ENCODE peak calls at places on chromosome 11, in nine cellular contexts. M is neural progenitor cell, I is PC-3, H is GM23338, E is GM23248, Y is OCI-LY7, S is SK-N-SH, X is HCT116, P is MM.1S. O is an unnamed sample.

GRCh38 chr11:116176484-116177005 is 596.2 kb downstream of the BUD13 start:
- DNase-seq in Y (peak), S (no peak), M (no peak), E (no peak), I (no peak), H (no peak), P (no peak), X (no peak), O (no peak)

GRCh38 chr11:96893988-96894387 is 504.2 kb downstream of the JRKL start:
- DNase-seq in H (peak), P (no peak), X (no peak), E (no peak), S (no peak), Y (no peak), M (no peak), I (no peak), O (no peak)

GRCh38 chr11:94175545-94175944 is 46.9 kb downstream of the PANX1 start:
- DNase-seq in P (no peak), S (no peak), H (no peak), M (no peak), E (peak), I (no peak), X (no peak), Y (no peak), O (no peak)

GRCh38 chr11:22246992-22247391 is 54.1 kb downstream of the ANO5 start:
- DNase-seq in P (no peak), X (no peak), E (no peak), S (no peak), M (no peak), Y (no peak), H (no peak), I (no peak), O (no peak)

GRCh38 chr11:120658071-120658423 is 146.5 kb downstream of the GRIK4 start:
- DNase-seq in Y (peak), E (no peak), I (no peak), M (no peak), P (peak), X (no peak), S (no peak), H (no peak), O (no peak)

GRCh38 chr11:42770444-42771065 is 541.2 kb upstream of the API5 start:
- DNase-seq in S (peak), E (peak), I (peak), P (peak), X (no peak), Y (peak), H (peak), M (peak), O (peak)

GRCh38 chr11:122556605-122557004 is 98.9 kb upstream of the UBASH3B start:
- DNase-seq in Y (no peak), I (no peak), M (peak), P (peak), H (peak), S (no peak), E (peak), X (no peak), O (peak)

GRCh38 chr11:128886401-128887119 is 4.6 kb upstream of the KCNJ5 start:
- DNase-seq in E (no peak), S (peak), Y (peak), M (peak), H (peak), P (peak), X (no peak), I (peak), O (peak)

GRCh38 chr11:9280655-9281301 is 15.6 kb upstream of the DENND5A start:
- DNase-seq in H (no peak), S (no peak), X (no peak), P (peak), I (peak), Y (peak), E (no peak), M (no peak), O (no peak)

GRCh38 chr11:44727373-44728084 is 767 bp downstream of the TSPAN18 start:
- DNase-seq in E (peak), X (peak), P (peak), S (peak), I (peak), Y (peak), H (peak), M (peak), O (peak)

GRCh38 chr11:18495703-18496102 is 31.0 kb downstream of the TSG101 start:
- DNase-seq in H (no peak), M (no peak), Y (no peak), I (no peak), E (no peak), P (no peak), X (no peak), S (no peak), O (no peak)

GRCh38 chr11:73177380-73178091 is 35.4 kb upstream of the FCHSD2 start:
- DNase-seq in I (peak), X (no peak), E (peak), M (no peak), S (no peak), P (no peak), Y (no peak), H (no peak), O (no peak)

GRCh38 chr11:21110378-21110777 is 441.0 kb downstream of the NELL1 start:
- DNase-seq in X (no peak), E (no peak), H (no peak), S (no peak), I (no peak), P (no peak), Y (no peak), M (no peak), O (no peak)

GRCh38 chr11:28679795-28680194 is 571.6 kb downstream of the METTL15 start:
- DNase-seq in I (no peak), X (no peak), S (no peak), M (no peak), P (no peak), Y (no peak), H (no peak), E (peak), O (no peak)

GRCh38 chr11:116333193-116333592 is 439.6 kb downstream of the BUD13 start:
- DNase-seq in S (no peak), M (no peak), H (no peak), E (no peak), X (no peak), P (no peak), I (no peak), Y (no peak), O (no peak)

GRCh38 chr11:84922212-84922805 is 704.8 kb downstream of the DLG2 start:
- DNase-seq in I (no peak), H (peak), P (no peak), M (peak), X (no peak), E (peak), Y (no peak), S (no peak), O (no peak)

GRCh38 chr11:11263238-11264030 is 89.6 kb downstream of the CSNK2A3 start:
- DNase-seq in M (no peak), P (no peak), I (peak), Y (no peak), S (peak), E (peak), X (no peak), H (peak), O (no peak)

DNA sequence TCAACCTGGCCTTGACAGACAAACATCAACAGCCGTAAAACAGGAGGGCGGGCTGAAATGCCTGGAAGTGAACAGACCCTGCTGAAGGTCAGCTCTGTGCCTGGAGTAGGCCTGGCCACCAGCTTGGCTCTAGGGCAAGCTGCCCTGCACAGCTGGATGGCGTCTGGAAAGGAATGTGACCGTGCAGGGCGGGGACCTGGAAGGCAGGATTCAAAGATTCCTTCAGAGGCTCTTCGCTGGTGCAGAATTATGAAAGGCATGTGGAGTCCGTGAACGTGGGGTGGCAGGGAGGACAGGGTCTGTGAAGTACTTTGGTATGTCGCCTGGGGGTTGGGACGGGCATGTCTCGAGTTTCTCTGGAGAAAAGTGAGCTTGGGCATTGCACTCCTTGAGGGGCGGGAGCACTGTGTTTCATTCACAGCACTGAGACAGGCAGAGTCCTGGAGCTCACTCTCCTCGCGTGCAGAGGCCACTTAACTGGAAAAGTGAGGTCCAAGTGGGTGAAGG is 1.5 kb downstream of the EHD1 start:
- DNase-seq in X (no peak), Y (no peak), S (no peak), E (peak), H (no peak), I (peak), M (peak), P (no peak), O (peak)
- TF ChIP-seq EZH2phosphoT487 in X (no peak), Y (no peak), S (no peak), E (no peak), H (no peak), I (no peak), M (no peak), P (no peak), O (no peak)

GRCh38 chr11:71490731-71491390 is 36.2 kb upstream of the KRTAP5-7 start:
- DNase-seq in E (no peak), H (no peak), M (no peak), S (no peak), Y (no peak), X (no peak), I (no peak), P (no peak), O (no peak)

GRCh38 chr11:71488968-71489265 is 35.9 kb downstream of the NADSYN1 start:
- DNase-seq in P (no peak), Y (no peak), S (no peak), H (no peak), E (no peak), X (no peak), I (no peak), M (no peak), O (no peak)

GRCh38 chr11:71489311-71490043 is 36.5 kb downstream of the NADSYN1 start:
- DNase-seq in H (no peak), X (no peak), M (no peak), S (no peak), P (no peak), E (no peak), I (peak), Y (no peak), O (no peak)

GRCh38 chr11:71491531-71492329 is 35.3 kb upstream of the KRTAP5-7 start:
- DNase-seq in M (no peak), Y (no peak), E (no peak), S (no peak), P (no peak), I (no peak), H (no peak), X (no peak), O (no peak)

DNA sequence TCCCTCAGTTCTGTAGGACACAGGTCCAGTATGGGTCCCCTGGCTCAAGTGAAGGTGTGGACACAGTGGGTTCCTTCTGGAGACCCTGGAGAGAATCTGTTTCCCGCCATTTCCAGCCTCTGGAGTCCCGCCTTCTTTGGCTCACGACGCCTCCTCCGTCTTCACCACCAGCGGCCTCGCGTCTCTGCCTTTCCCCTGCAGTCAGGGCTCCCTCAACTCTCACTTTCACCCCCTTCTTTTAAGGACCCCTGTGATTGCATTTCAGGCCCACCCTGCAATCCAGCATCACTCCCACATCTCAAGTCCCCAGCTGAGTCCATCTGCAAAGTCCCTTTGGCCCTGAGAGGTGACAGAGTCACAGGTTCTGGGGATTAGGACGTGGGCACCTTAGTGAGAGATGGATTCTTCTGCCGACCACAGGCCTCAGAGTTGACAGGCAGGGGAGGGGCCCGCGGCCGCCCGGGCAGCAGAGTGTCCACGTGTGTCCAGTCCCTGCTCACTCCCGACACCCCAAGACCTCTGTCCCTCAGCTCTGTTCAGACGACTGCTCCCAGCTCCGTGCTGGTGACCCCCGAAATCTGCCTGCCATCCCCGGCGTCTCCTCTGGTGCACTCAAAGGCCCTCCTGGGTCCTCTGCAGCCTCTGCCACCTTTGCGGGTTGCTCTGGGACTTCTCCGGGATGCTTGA is 36.9 kb upstream of the KRTAP5-7 start:
- DNase-seq in S (no peak), E (no peak), I (no peak), M (no peak), H (no peak), X (no peak), P (no peak), Y (no peak), O (no peak)
- TF ChIP-seq EZH2phosphoT487 in S (no peak), E (no peak), I (no peak), M (no peak), H (no peak), X (no peak), P (no peak), Y (no peak), O (no peak)

GRCh38 chr11:57444362-57445074 is 15.8 kb upstream of the RTN4RL2 start:
- DNase-seq in P (no peak), I (peak), E (peak), S (no peak), H (no peak), Y (no peak), M (no peak), X (no peak), O (no peak)
- TF ChIP-seq EZH2phosphoT487 in P (no peak), I (no peak), E (no peak), S (no peak), H (no peak), Y (no peak), M (no peak), X (no peak), O (no peak)

DNA sequence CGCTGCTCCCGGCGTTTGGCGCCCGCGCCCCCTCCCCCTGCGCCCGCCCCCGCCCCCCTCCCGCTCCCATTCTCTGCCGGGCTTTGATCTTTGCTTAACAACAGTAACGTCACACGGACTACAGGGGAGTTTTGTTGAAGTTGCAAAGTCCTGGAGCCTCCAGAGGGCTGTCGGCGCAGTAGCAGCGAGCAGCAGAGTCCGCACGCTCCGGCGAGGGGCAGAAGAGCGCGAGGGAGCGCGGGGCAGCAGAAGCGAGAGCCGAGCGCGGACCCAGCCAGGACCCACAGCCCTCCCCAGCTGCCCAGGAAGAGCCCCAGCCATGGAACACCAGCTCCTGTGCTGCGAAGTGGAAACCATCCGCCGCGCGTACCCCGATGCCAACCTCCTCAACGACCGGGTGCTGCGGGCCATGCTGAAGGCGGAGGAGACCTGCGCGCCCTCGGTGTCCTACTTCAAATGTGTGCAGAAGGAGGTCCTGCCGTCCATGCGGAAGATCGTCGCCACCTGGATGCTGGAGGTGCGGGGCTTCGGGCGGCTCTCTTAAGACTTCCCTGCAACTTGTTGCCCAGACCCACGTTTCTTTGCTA is at the start of gene CCND1:
- DNase-seq in Y (peak), P (peak), H (peak), S (peak), X (peak), I (peak), E (peak), M (peak), O (peak)
- TF ChIP-seq EZH2phosphoT487 in Y (no peak), P (no peak), H (no peak), S (no peak), X (no peak), I (no peak), E (no peak), M (no peak), O (no peak)

GRCh38 chr11:12769834-12770345 is 95.7 kb downstream of the TEAD1 start:
- DNase-seq in P (no peak), Y (no peak), I (peak), S (no peak), H (peak), E (peak), X (peak), M (no peak), O (no peak)
- TF ChIP-seq EZH2phosphoT487 in P (no peak), Y (no peak), I (no peak), S (no peak), H (no peak), E (no peak), X (no peak), M (no peak), O (no peak)

DNA sequence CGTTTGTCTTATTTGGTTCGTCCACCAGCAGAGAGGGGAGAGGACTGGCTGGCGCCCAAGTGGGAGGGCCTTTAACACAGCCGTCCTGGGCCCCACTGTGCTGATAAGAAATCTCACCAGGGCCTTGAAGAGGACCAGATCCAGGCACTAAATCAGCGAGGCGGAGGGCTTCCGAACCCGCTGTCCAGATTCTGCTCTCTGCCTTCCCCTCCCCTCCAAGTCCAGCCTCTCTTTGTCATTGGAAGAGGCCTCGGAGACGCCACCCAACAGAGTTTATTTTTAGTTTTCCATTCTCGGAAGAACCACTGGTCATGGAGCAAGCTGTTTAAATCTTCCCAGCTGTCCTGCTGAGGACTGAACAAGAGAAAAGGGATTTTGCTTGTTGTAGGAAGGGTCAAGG is 9.3 kb upstream of the FXYD6 start:
- DNase-seq in X (no peak), Y (no peak), H (no peak), M (no peak), I (no peak), S (no peak), P (no peak), E (no peak), O (peak)
- TF ChIP-seq EZH2phosphoT487 in X (no peak), Y (no peak), H (no peak), M (no peak), I (no peak), S (no peak), P (no peak), E (no peak), O (no peak)

GRCh38 chr11:127059286-127060200 is 59.0 kb upstream of the KIRREL3 start:
- DNase-seq in M (no peak), Y (no peak), S (no peak), P (no peak), E (peak), X (no peak), H (no peak), I (no peak), O (no peak)

GRCh38 chr11:127056338-127056971 is 55.9 kb upstream of the KIRREL3 start:
- DNase-seq in E (peak), H (no peak), Y (no peak), S (peak), I (no peak), X (no peak), M (no peak), P (no peak), O (no peak)

GRCh38 chr11:127054153-127054552 is 53.6 kb upstream of the KIRREL3 start:
- DNase-seq in P (no peak), E (no peak), I (no peak), M (no peak), S (no peak), Y (no peak), H (no peak), X (no peak), O (no peak)

GRCh38 chr11:127055240-127055639 is 54.7 kb upstream of the KIRREL3 start:
- DNase-seq in S (no peak), H (no peak), Y (no peak), E (no peak), P (no peak), I (no peak), M (no peak), X (no peak), O (no peak)

GRCh38 chr11:127058524-127058923 is 58.0 kb upstream of the KIRREL3 start:
- DNase-seq in I (no peak), E (no peak), S (no peak), P (no peak), H (no peak), Y (no peak), M (no peak), X (no peak), O (no peak)
- TF ChIP-seq EZH2phosphoT487 in I (no peak), E (no peak), S (no peak), P (no peak), H (no peak), Y (no peak), M (no peak), X (no peak), O (no peak)

GRCh38 chr11:6531267-6531752 is 34.2 kb downstream of the DNHD1 start:
- DNase-seq in Y (peak), E (peak), S (peak), M (peak), P (no peak), I (peak), H (peak), X (peak), O (peak)
- TF ChIP-seq EZH2phosphoT487 in Y (no peak), E (no peak), S (no peak), M (no peak), P (no peak), I (no peak), H (no peak), X (no peak), O (no peak)

DNA sequence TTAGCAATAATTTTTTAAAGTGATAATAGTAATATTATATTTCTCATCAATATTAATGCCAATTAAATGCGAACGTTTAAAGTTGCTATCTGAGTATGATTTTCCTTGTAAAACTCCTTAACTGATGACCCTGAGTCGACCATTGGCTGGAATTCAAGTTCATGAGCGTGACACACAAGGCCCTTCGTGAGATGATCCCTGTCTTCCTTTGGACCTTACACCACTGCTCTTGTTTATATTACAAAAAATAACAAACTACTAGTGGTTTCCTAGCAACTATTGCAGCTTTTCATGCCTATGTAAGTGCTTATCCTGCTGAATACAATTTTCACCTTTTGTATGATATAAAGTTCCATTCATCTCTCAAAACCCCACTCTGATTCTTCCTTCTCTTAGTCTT is 752.9 kb downstream of the CNTN5 start:
- DNase-seq in P (no peak), Y (no peak), E (no peak), M (no peak), I (no peak), S (no peak), X (no peak), H (no peak), O (peak)
- TF ChIP-seq EZH2phosphoT487 in P (no peak), Y (no peak), E (no peak), M (no peak), I (no peak), S (no peak), X (no peak), H (no peak), O (no peak)